ENCODE peak calls at places on chromosomes 11 and 22, in eight cellular contexts. L, Y, Z, Q, I, A, S and P are unnamed samples.

GRCh38 chr11:16252373-16252772 is 104.0 kb downstream of the SOX6 start:
- DNase-seq in L (no peak), I (no peak), Y (peak; percentile 12), S (no peak), A (no peak), Q (no peak), Z (no peak), P (no peak)

GRCh38 chr11:9150501-9150900 is 59.1 kb upstream of the SCUBE2 start:
- DNase-seq in S (no peak), I (no peak), Z (no peak), Q (no peak), L (no peak), Y (peak; percentile 48), A (no peak), P (peak; percentile 94)

GRCh38 chr22:46042786-46043185 is 65.8 kb upstream of the WNT7B start:
- DNase-seq in Q (no peak), S (no peak), Y (no peak), L (peak; percentile 45), Z (no peak), A (no peak), I (peak; percentile 23), P (peak; percentile 34)

GRCh38 chr11:106990322-106990721 is 28.0 kb downstream of the GUCY1A2 start:
- DNase-seq in I (peak; percentile 43), Y (peak; percentile 38), S (no peak), Z (no peak), Q (no peak), A (peak; percentile 66), L (peak; percentile 66), P (no peak)

GRCh38 chr11:2772544-2773031 is 72.8 kb upstream of the KCNQ1OT1 start:
- DNase-seq in L (peak; percentile 60), Y (peak; percentile 46), S (no peak), A (no peak), Z (no peak), Q (peak; percentile 13), I (peak; percentile 22), P (peak; percentile 65)

GRCh38 chr11:7578276-7578955 is 64.6 kb downstream of the PPFIBP2 start:
- DNase-seq in Y (no peak), Z (no peak), A (no peak), Q (no peak), S (no peak), I (no peak), L (no peak), P (peak; percentile 20)

GRCh38 chr11:73361953-73362776 is 14.0 kb upstream of the RELT start:
- DNase-seq in A (no peak), Z (no peak), Q (no peak), S (peak; percentile 27), L (no peak), Y (no peak), I (no peak), P (no peak)

GRCh38 chr11:127066426-127067090 is 66.0 kb upstream of the KIRREL3 start:
- DNase-seq in S (no peak), Y (no peak), Z (no peak), L (no peak), I (no peak), A (no peak), Q (no peak), P (no peak)

GRCh38 chr11:118532852-118533768 is 2.1 kb downstream of the TMEM25 start:
- DNase-seq in S (no peak), Z (no peak), Q (no peak), I (no peak), A (peak; percentile 33), L (no peak), Y (no peak), P (no peak)

GRCh38 chr11:86174101-86175046 is 70.2 kb upstream of the EED start:
- DNase-seq in S (no peak), Q (no peak), Y (peak; percentile 90), L (no peak), I (no peak), Z (peak; percentile 91), A (peak; percentile 85), P (peak; percentile 100)

GRCh38 chr11:43021466-43021865 is 290.3 kb upstream of the API5 start:
- DNase-seq in L (no peak), Y (no peak), S (peak; percentile 15), I (no peak), Z (no peak), A (no peak), Q (no peak), P (no peak)
- TF ChIP-seq CTCF in L (no peak), Y (no peak), S (peak; percentile 70), I (peak; percentile 49), Z (no peak), A (no peak), Q (no peak), P (no peak)

GRCh38 chr11:108223449-108224149 is 732 bp downstream of the ATM start:
- DNase-seq in L (no peak), Q (no peak), I (no peak), Z (no peak), A (no peak), S (peak; percentile 41), Y (peak; percentile 20), P (peak; percentile 32)

GRCh38 chr11:108226036-108226435 is 3.2 kb downstream of the ATM start:
- DNase-seq in L (no peak), S (no peak), I (no peak), A (no peak), Y (no peak), Z (no peak), Q (no peak), P (no peak)

GRCh38 chr11:108224908-108225786 is 2.3 kb downstream of the ATM start:
- DNase-seq in S (peak; percentile 81), Y (no peak), L (peak; percentile 80), A (no peak), I (no peak), Z (no peak), Q (no peak), P (no peak)

GRCh38 chr11:108222686-108223448 is at the start of gene ATM:
- DNase-seq in Q (peak; percentile 99), L (peak; percentile 100), Y (peak; percentile 99), Z (peak; percentile 100), S (peak; percentile 98), I (peak; percentile 98), A (peak; percentile 100), P (peak; percentile 98)

DNA sequence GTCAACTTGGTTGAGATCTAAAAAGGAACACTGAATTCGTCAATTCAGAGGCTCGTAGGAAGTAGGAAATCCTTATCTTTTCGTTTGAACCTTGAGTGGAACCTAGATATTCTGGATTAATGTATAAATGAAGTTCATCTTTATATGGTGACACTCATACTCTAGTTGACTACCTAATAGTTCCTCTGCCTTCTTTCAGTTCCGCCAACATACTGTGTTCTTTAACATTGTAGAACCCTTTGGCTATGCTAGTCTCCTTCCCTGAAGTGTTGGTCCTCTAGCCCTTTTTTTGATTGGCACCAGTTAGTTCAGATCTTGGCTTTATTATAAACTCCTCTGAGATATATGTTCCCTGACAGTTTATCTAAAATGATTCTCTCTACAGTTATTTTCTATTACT is 1.5 kb downstream of the ATM start:
- DNase-seq in I (no peak), S (peak; percentile 44), Y (no peak), A (no peak), Z (no peak), L (no peak), Q (no peak), P (no peak)
- H3K4me3 ChIP-seq in I (peak overlapping the region; percentile 94), S (peak overlapping the region; percentile 93), Y (peak overlapping the region; percentile 74), A (peak overlapping the region; percentile 87), Z (peak overlapping the region; percentile 92), L (peak overlapping the region; percentile 75), Q (no peak overlapping the region), P (peak overlapping the region; percentile 93)

DNA sequence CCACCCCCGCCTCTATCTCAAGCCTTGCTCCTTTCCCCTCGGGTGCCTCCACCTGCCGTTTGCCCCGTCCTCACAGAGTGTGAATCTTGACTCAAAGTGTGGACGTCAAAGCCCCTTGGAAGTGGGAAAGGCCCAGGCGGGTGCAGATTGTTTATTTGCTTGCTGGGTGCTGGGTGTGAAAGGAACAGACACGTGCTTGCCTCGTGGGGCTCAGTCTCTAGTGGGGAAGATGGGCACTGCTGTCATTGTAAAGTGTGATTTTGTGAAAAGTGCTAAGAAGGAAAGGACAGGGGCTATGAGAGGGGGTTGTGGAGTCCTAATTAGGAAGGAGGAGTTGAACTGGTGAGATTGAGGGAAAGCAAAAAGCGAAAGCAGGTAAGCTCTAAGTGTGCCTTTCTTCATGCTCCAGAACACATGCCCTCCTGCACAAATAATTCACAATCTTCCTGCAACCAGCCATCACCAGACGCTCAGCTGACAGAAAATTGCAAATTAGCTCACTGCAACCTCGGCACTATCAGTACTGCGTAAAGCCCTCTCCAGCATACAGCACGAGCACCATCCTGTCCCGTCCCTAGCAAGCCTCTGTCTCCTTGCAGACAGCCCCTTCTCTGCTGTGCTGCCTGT is 9.7 kb upstream of the GCAT start:
- DNase-seq in L (no peak), I (no peak), A (no peak), Q (no peak), Z (no peak), Y (no peak), S (peak; percentile 43), P (no peak)
- TF ChIP-seq CTCF in L (no peak), I (no peak), A (no peak), Q (no peak), Z (no peak), Y (no peak), S (no peak), P (no peak)

GRCh38 chr11:122202161-122202950 is 86.3 kb upstream of the BLID start:
- DNase-seq in Q (peak; percentile 50), A (no peak), Z (no peak), S (no peak), L (no peak), Y (peak; percentile 62), I (peak; percentile 46), P (peak; percentile 93)
- H3K4me3 ChIP-seq in Q (peak overlapping the region; percentile 19), A (peak overlapping the region; percentile 51), Z (peak overlapping the region; percentile 28), S (no peak overlapping the region), L (no peak overlapping the region), Y (peak overlapping the region; percentile 58), I (peak overlapping the region; percentile 53), P (peak overlapping the region; percentile 67)

GRCh38 chr22:30557243-30557642 is 10.7 kb upstream of the SEC14L6 start:
- DNase-seq in I (no peak), S (no peak), Z (no peak), Q (no peak), L (no peak), Y (no peak), A (no peak), P (no peak)

GRCh38 chr22:30555282-30556210 is 9.0 kb upstream of the SEC14L6 start:
- DNase-seq in A (no peak), S (no peak), L (no peak), I (no peak), Y (no peak), Q (no peak), Z (no peak), P (no peak)

GRCh38 chr22:30553971-30554370 is 7.4 kb upstream of the SEC14L6 start:
- DNase-seq in L (no peak), Q (no peak), A (no peak), I (no peak), Y (no peak), Z (no peak), S (no peak), P (no peak)

GRCh38 chr22:30559889-30560288 is 13.3 kb upstream of the SEC14L6 start:
- DNase-seq in I (no peak), Y (no peak), Q (no peak), L (no peak), A (no peak), S (no peak), Z (no peak), P (no peak)

DNA sequence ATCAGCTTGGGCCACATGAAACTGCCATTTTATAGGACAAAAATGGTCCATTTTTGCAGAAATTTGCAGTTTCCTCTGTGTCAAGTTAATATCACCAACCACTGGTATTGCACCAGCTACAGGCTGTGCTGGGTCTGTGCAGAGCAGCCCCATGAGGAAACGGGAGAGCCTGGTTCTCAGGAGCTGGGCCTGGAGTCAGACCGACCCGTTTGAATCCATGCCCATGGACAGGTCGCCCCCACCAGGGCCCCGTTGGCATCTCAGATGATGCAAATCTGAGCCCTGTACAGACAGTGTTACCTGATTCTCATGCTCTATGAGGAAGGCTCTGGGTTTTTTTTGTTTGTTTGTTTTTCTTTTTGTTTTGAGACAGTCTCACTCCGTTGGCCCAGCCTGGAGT is 9.8 kb upstream of the SEC14L6 start:
- DNase-seq in S (no peak), A (no peak), L (no peak), Z (no peak), I (no peak), Y (no peak), Q (no peak), P (no peak)
- TF ChIP-seq CTCF in S (peak; percentile 27), A (no peak), L (no peak), Z (no peak), I (no peak), Y (no peak), Q (no peak), P (no peak)